ENCODE peak calls at places on chromosomes 16 and 17, in ten cellular contexts. W, X, B, O, U, T, D, I, A and E are unnamed samples.

GRCh38 chr16:72198021-72198420 is 26.1 kb upstream of the PMFBP1 start:
- DNase-seq in W (no peak), X (peak), B (peak), O (peak), U (no peak), T (no peak), D (peak), I (no peak), A (no peak), E (peak)

GRCh38 chr17:48215583-48216139 is 108.1 kb downstream of the SNX11 start:
- DNase-seq in W (no peak), X (no peak), B (peak), O (peak), U (peak), T (no peak), D (peak), I (peak), A (no peak), E (peak)

GRCh38 chr16:24668481-24669001 is 60.9 kb upstream of the TNRC6A start:
- DNase-seq in W (no peak), X (no peak), B (peak), O (peak), U (no peak), T (no peak), D (no peak), I (no peak), A (no peak), E (no peak)

GRCh38 chr17:62718420-62718819 is 89.7 kb downstream of the MARCHF10 start:
- DNase-seq in W (peak), X (no peak), B (no peak), O (peak), U (no peak), T (no peak), D (no peak), I (peak), A (no peak), E (no peak)

GRCh38 chr17:50169121-50169764 is 3.4 kb downstream of the SGCA start:
- DNase-seq in W (peak), X (peak), B (peak), O (peak), U (no peak), T (no peak), D (peak), I (peak), A (no peak), E (peak)

GRCh38 chr17:81651692-81652091 is 4.7 kb downstream of the PDE6G start:
- DNase-seq in W (no peak), X (no peak), B (peak), O (peak), U (no peak), T (no peak), D (no peak), I (peak), A (no peak), E (no peak)

GRCh38 chr17:38982858-38983746 is 15.9 kb upstream of the FBXO47 start:
- DNase-seq in W (peak), X (peak), B (peak), O (peak), U (peak), T (no peak), D (peak), I (peak), A (no peak), E (peak)

GRCh38 chr17:34126965-34127364 is 128.1 kb upstream of the CCL2 start:
- DNase-seq in W (no peak), X (no peak), B (no peak), O (no peak), U (no peak), T (no peak), D (no peak), I (no peak), A (no peak), E (no peak)

GRCh38 chr17:2899911-2900310 is 103.7 kb downstream of the RAP1GAP2 start:
- DNase-seq in W (no peak), X (no peak), B (no peak), O (no peak), U (no peak), T (no peak), D (no peak), I (no peak), A (no peak), E (no peak)

GRCh38 chr17:36008998-36009665 is 7.8 kb upstream of the CCL15 start:
- DNase-seq in W (no peak), X (no peak), B (no peak), O (peak), U (no peak), T (no peak), D (no peak), I (peak), A (no peak), E (peak)

GRCh38 chr17:76929572-76929971 is 61.4 kb downstream of the MGAT5B start:
- DNase-seq in W (no peak), X (no peak), B (no peak), O (no peak), U (no peak), T (no peak), D (no peak), I (no peak), A (no peak), E (no peak)

GRCh38 chr17:9356488-9356911 is 219.1 kb downstream of the STX8 start:
- DNase-seq in W (peak), X (no peak), B (no peak), O (no peak), U (no peak), T (no peak), D (no peak), I (no peak), A (no peak), E (no peak)

GRCh38 chr17:50539762-50540440 is 7.1 kb upstream of the SPATA20 start:
- DNase-seq in W (no peak), X (no peak), B (no peak), O (no peak), U (no peak), T (no peak), D (peak), I (peak), A (no peak), E (no peak)

GRCh38 chr16:14384745-14385144 is 245.3 kb downstream of the PARN start:
- DNase-seq in W (no peak), X (no peak), B (no peak), O (no peak), U (no peak), T (no peak), D (no peak), I (no peak), A (no peak), E (no peak)

GRCh38 chr16:23182206-23182674 is 305 bp upstream of the SCNN1G start:
- DNase-seq in W (peak), X (peak), B (no peak), O (peak), U (peak), T (no peak), D (peak), I (peak), A (peak), E (peak)

GRCh38 chr17:40410082-40410481 is 7.6 kb downstream of the TOP2A start:
- DNase-seq in W (no peak), X (no peak), B (no peak), O (no peak), U (no peak), T (no peak), D (no peak), I (no peak), A (no peak), E (no peak)

GRCh38 chr16:81094771-81095251 is 1.4 kb downstream of the GCSH start:
- DNase-seq in W (no peak), X (no peak), B (no peak), O (peak), U (no peak), T (no peak), D (no peak), I (no peak), A (no peak), E (no peak)

GRCh38 chr17:43591750-43592562 is 45.8 kb upstream of the ETV4 start:
- DNase-seq in W (no peak), X (no peak), B (peak), O (peak), U (no peak), T (no peak), D (no peak), I (no peak), A (no peak), E (no peak)

GRCh38 chr17:62592305-62593099 is 35.0 kb upstream of the MRC2 start:
- DNase-seq in W (no peak), X (no peak), B (peak), O (peak), U (no peak), T (no peak), D (no peak), I (no peak), A (no peak), E (no peak)

GRCh38 chr17:79946352-79947231 is 89.1 kb downstream of the TBC1D16 start:
- DNase-seq in W (no peak), X (no peak), B (no peak), O (no peak), U (no peak), T (no peak), D (no peak), I (peak), A (no peak), E (peak)

GRCh38 chr16:12329246-12329995 is 352.9 kb downstream of the SNX29 start:
- DNase-seq in W (peak), X (no peak), B (no peak), O (no peak), U (no peak), T (no peak), D (peak), I (no peak), A (no peak), E (no peak)

GRCh38 chr17:81422776-81423697 is 27.8 kb downstream of the BAHCC1 start:
- DNase-seq in W (peak), X (no peak), B (peak), O (peak), U (no peak), T (no peak), D (no peak), I (peak), A (no peak), E (no peak)

GRCh38 chr17:76434870-76435269 is 18.1 kb downstream of the UBE2O start:
- DNase-seq in W (no peak), X (no peak), B (no peak), O (no peak), U (no peak), T (no peak), D (no peak), I (no peak), A (no peak), E (no peak)

GRCh38 chr16:31023627-31024226 is 9.6 kb upstream of the STX4 start:
- DNase-seq in W (no peak), X (no peak), B (no peak), O (no peak), U (no peak), T (no peak), D (no peak), I (no peak), A (no peak), E (no peak)

GRCh38 chr16:81707411-81708321 is 71.4 kb upstream of the PLCG2 start:
- DNase-seq in W (no peak), X (peak), B (peak), O (peak), U (no peak), T (no peak), D (peak), I (no peak), A (no peak), E (no peak)

GRCh38 chr17:82302991-82303943 is 14.1 kb downstream of the CD7 start:
- DNase-seq in W (no peak), X (no peak), B (no peak), O (no peak), U (no peak), T (no peak), D (no peak), I (no peak), A (no peak), E (no peak)

GRCh38 chr16:31508706-31509523 is 724 bp upstream of the RUSF1 start:
- DNase-seq in W (no peak), X (no peak), B (peak), O (peak), U (no peak), T (no peak), D (no peak), I (no peak), A (no peak), E (peak)

GRCh38 chr17:39995438-39995837 is 14.8 kb downstream of the PSMD3 start:
- DNase-seq in W (no peak), X (no peak), B (no peak), O (no peak), U (no peak), T (no peak), D (no peak), I (no peak), A (no peak), E (no peak)

GRCh38 chr17:79098282-79098867 is 23.8 kb downstream of the ENGASE start:
- DNase-seq in W (no peak), X (no peak), B (no peak), O (no peak), U (no peak), T (no peak), D (no peak), I (peak), A (no peak), E (no peak)